ENCODE peak calls at places on chromosomes 2 and 18, in five cellular contexts. F is IMR-90, A is pancreas, W is coronary artery, E is left lung. Q is an unnamed sample.

GRCh38 chr2:70143314-70144150 is 47.3 kb downstream of the C2orf42 start:
- DNase-seq in E (peak), A (peak), W (no peak), F (peak), Q (no peak)

GRCh38 chr2:169190197-169190775 is 120.9 kb downstream of the DHRS9 start:
- DNase-seq in E (no peak), W (no peak), F (no peak), A (no peak), Q (no peak)

GRCh38 chr18:72700961-72701710 is 157.0 kb upstream of the CBLN2 start:
- DNase-seq in E (no peak), F (peak), W (no peak), A (no peak), Q (no peak)

GRCh38 chr2:207676827-207677354 is 34.5 kb upstream of the CCNYL1 start:
- DNase-seq in F (peak), W (no peak), A (no peak), E (no peak), Q (no peak)

GRCh38 chr18:73099759-73100158 is 232.0 kb upstream of the NETO1 start:
- DNase-seq in A (no peak), F (no peak), E (no peak), W (no peak), Q (no peak)

GRCh38 chr2:231786177-231786916 is at the start of gene COPS7B:
- DNase-seq in A (peak), F (peak), E (peak), W (peak), Q (peak)

GRCh38 chr18:35005963-35006577 is 35.1 kb upstream of the MAPRE2 start:
- DNase-seq in A (no peak), E (no peak), W (no peak), F (peak), Q (no peak)

GRCh38 chr2:56522605-56523089 is 338.9 kb downstream of the CCDC85A start:
- DNase-seq in W (no peak), F (peak), E (peak), A (peak), Q (no peak)

GRCh38 chr2:168599738-168600137 is 143.7 kb downstream of the CERS6 start:
- DNase-seq in A (no peak), W (no peak), F (no peak), E (no peak), Q (no peak)

GRCh38 chr2:165425556-165425955 is 43.9 kb upstream of the CSRNP3 start:
- DNase-seq in W (no peak), E (no peak), F (no peak), A (no peak), Q (no peak)

GRCh38 chr2:78721302-78722033 is 304.0 kb upstream of the REG3G start:
- DNase-seq in E (no peak), F (no peak), A (no peak), W (no peak), Q (no peak)

GRCh38 chr2:13601506-13601905 is 884.8 kb downstream of the TRIB2 start:
- DNase-seq in A (no peak), W (no peak), F (no peak), E (no peak), Q (no peak)

GRCh38 chr2:160054984-160055725 is 7.3 kb downstream of the PLA2R1 start:
- DNase-seq in W (no peak), E (no peak), A (no peak), F (no peak), Q (no peak)

GRCh38 chr2:200367155-200367554 is 60.7 kb downstream of the SPATS2L start:
- DNase-seq in F (no peak), A (no peak), E (no peak), W (no peak), Q (no peak)

GRCh38 chr2:238435752-238436096 is 9.0 kb downstream of the ASB1 start:
- DNase-seq in E (no peak), W (no peak), A (no peak), F (no peak), Q (no peak)

GRCh38 chr18:10417679-10418078 is 36.8 kb upstream of the APCDD1 start:
- DNase-seq in A (no peak), E (no peak), F (no peak), W (peak), Q (no peak)

GRCh38 chr18:75249192-75249551 is 38.6 kb downstream of the TSHZ1 start:
- DNase-seq in E (no peak), A (no peak), W (no peak), F (no peak), Q (no peak)

GRCh38 chr18:32346667-32347066 is 124.0 kb downstream of the GAREM1 start:
- DNase-seq in E (no peak), W (no peak), F (peak), A (no peak), Q (no peak)

GRCh38 chr2:36489296-36489695 is 108.7 kb downstream of the FEZ2 start:
- DNase-seq in F (peak), A (no peak), E (no peak), W (no peak), Q (no peak)

GRCh38 chr2:63029058-63029457 is 21.6 kb upstream of the OTX1 start:
- DNase-seq in F (peak), W (no peak), A (no peak), E (no peak), Q (no peak)

GRCh38 chr2:160703648-160704585 is 210.3 kb upstream of the RBMS1 start:
- DNase-seq in W (no peak), E (peak), F (no peak), A (no peak), Q (no peak)

GRCh38 chr2:176704282-176704773 is 435.1 kb downstream of the MTX2 start:
- DNase-seq in E (no peak), F (no peak), A (no peak), W (no peak), Q (no peak)

GRCh38 chr2:88281302-88282217 is 111.4 kb downstream of the THNSL2 start:
- DNase-seq in E (no peak), A (no peak), F (no peak), W (no peak), Q (no peak)

GRCh38 chr2:8851811-8852560 is 14.6 kb upstream of the KIDINS220 start:
- DNase-seq in A (no peak), F (no peak), W (no peak), E (no peak), Q (no peak)

GRCh38 chr2:57876313-57876712 is 170.3 kb upstream of the VRK2 start:
- DNase-seq in E (no peak), F (no peak), W (no peak), A (no peak), Q (no peak)

GRCh38 chr2:34734662-34735061 is 1135.6 kb upstream of the FAM98A start:
- DNase-seq in W (no peak), F (no peak), E (no peak), A (no peak), Q (no peak)

GRCh38 chr2:85690932-85691331 is 3.2 kb upstream of the GNLY start:
- DNase-seq in F (no peak), W (no peak), A (no peak), E (no peak), Q (no peak)

GRCh38 chr18:59268722-59269562 is 4.3 kb downstream of the RAX start:
- DNase-seq in W (no peak), F (no peak), A (no peak), E (no peak), Q (no peak)

GRCh38 chr18:43017622-43018021 is 97.9 kb downstream of the RIT2 start:
- DNase-seq in F (no peak), E (no peak), A (no peak), W (no peak), Q (no peak)

GRCh38 chr2:96148410-96149217 is 3.4 kb upstream of the DUSP2 start:
- DNase-seq in A (peak), F (peak), W (peak), E (peak), Q (peak)

GRCh38 chr2:42569116-42569711 is 782 bp downstream of the MTA3 start:
- DNase-seq in W (peak), F (peak), E (peak), A (peak), Q (no peak)

GRCh38 chr18:67402543-67402942 is 114.0 kb downstream of the DSEL start:
- DNase-seq in A (no peak), W (no peak), F (peak), E (no peak), Q (no peak)

GRCh38 chr2:19059076-19059475 is 299.3 kb downstream of the OSR1 start:
- DNase-seq in A (no peak), F (no peak), E (no peak), W (no peak), Q (peak)

GRCh38 chr18:59951591-59951990 is 51.8 kb downstream of the PMAIP1 start:
- DNase-seq in A (no peak), W (no peak), F (no peak), E (no peak), Q (no peak)

GRCh38 chr2:154608438-154608837 is 90.1 kb upstream of the KCNJ3 start:
- DNase-seq in A (no peak), E (no peak), W (no peak), F (no peak), Q (no peak)

DNA sequence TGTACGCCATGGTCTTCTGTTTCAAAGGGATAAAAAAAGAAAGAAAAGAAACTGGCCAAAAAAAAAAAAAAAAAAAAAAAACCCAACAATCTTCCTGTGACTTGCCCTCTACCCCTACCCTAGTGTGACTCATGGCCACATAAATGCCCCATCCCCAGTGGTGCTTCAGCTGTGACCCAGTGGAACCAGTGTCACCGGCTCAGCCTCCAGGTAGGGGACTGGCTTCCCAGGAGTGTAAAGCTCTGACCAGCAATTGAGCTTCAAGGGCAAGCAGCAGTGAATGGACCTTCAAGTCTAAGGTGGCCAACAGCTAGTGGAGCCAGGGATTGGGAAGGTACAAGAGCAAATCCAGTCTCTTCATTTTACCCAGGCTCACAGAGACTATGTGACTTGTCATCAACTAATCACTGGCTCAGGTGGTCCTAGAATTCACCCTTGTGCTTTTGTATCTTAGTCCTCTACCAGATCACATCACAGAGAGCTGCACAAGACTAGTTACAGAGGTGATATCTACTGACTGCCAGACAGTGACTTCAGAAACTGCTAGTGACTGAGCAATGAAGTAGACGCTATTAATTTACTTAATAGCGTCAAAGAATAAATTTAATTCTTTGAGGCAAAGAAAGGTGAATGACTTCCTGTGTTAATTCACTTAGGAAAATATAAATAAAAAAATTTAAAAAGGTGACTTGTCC is 1.3 kb upstream of the TGFBRAP1 start:
- DNase-seq in E (no peak), F (no peak), W (no peak), A (no peak), Q (no peak)
- H3K27ac ChIP-seq in E (no peak), F (no peak), W (no peak), A (no peak), Q (peak)

GRCh38 chr18:48834421-48835011 is 116.2 kb downstream of the SMAD7 start:
- DNase-seq in E (peak), A (no peak), W (peak), F (peak), Q (peak)

GRCh38 chr18:48831802-48832201 is 119.0 kb downstream of the SMAD7 start:
- DNase-seq in E (no peak), A (no peak), F (no peak), W (no peak), Q (no peak)

GRCh38 chr18:48831113-48831759 is 119.5 kb downstream of the SMAD7 start:
- DNase-seq in A (no peak), E (no peak), F (no peak), W (peak), Q (no peak)

GRCh38 chr18:48833701-48834394 is 116.9 kb downstream of the SMAD7 start:
- DNase-seq in A (no peak), F (peak), E (no peak), W (peak), Q (no peak)

DNA sequence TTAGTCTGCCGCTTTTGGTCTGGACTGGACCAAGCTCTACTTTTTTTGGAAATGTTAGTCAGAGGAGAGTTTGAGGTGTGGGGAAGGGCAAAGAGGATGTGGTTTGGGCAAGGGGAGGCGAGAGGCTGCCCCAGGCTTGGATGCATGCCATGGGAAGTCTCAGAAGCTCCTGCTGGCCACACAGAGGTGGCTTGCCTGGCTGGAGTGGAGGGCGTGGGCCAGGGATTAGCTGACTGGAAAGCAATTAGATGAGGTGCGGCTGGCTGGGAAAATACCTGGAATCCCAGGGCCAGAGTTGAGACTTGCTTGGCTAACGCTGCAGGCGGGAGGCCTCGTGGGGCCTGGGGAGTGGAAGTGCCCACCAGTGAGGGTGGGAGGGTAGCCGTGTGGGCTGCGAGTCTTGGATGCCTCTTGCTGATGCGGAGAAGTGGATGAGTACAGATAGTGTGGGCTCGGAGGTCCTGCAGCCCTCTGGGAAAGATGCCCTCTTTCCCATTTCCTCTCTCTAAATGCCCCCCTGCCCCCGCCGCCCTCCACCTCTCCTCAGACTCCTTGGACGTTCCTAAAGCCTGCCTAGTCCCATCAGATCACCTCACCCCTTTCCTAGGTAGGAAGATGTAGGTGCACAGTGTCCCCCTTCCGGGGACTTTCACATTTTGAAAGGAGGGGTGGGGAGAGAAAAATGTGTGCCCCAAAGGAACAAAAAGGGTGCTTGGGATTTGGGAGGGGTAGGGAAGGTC is 117.6 kb downstream of the SMAD7 start:
- DNase-seq in A (no peak), W (peak), F (peak), E (peak), Q (peak)
- TF ChIP-seq CTCF in A (no peak), W (no peak), F (no peak), E (no peak), Q (no peak)

GRCh38 chr2:29425866-29426265 is 310.7 kb downstream of the CLIP4 start:
- DNase-seq in W (no peak), E (no peak), F (no peak), A (no peak), Q (no peak)
- H3K27ac ChIP-seq in W (no peak), E (no peak), F (no peak), A (no peak), Q (no peak)

DNA sequence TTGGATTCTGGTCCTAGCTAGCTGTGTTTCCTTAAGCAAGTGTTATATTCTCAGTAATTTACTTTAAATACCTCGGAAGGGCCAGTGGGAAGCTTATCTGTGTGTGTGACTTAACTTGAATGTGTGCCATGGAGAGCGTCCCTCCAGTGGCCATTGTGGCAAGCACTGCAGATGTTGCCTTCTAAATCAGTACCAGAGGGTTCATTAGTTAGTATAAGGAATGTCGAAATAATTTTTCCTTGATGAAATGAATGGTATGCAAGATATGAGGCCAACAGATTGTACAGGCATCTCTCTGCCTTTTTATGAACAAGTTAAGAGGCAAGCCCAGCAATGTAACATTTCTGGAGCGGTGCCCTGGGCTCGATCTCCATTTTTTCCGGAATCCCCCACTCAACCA is 52.0 kb downstream of the FBXO36 start:
- DNase-seq in W (no peak), E (no peak), F (peak), A (no peak), Q (no peak)
- TF ChIP-seq CTCF in W (no peak), E (no peak), F (peak), A (no peak), Q (no peak)

GRCh38 chr2:174014021-174014698 is 49.0 kb upstream of the SP3 start:
- DNase-seq in A (no peak), E (no peak), W (no peak), F (no peak), Q (no peak)

GRCh38 chr2:174013310-174013751 is 48.2 kb upstream of the SP3 start:
- DNase-seq in W (no peak), F (no peak), A (no peak), E (no peak), Q (no peak)

GRCh38 chr2:174015428-174015827 is 50.3 kb upstream of the SP3 start:
- DNase-seq in W (no peak), F (no peak), E (no peak), A (no peak), Q (no peak)

GRCh38 chr2:174016447-174016846 is 51.3 kb upstream of the SP3 start:
- DNase-seq in A (no peak), E (no peak), W (no peak), F (no peak), Q (no peak)

DNA sequence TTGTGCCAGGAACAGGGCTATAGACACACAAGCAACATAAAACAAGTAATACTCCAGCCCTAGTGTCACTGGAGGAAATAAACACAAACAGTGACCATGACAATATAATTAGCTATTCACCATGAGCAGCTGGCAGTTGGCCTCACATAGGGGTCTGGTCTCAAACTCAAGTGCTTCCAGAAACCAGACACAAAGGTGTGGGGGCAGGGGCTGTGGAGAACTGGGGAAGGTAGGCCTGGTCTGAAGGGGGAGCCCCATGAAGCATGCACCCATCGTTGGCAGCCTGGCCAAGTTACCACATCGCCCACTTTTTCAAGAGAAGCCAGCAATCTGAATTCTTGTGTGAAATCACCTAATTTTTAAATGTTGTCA is 49.5 kb upstream of the SP3 start:
- DNase-seq in A (no peak), W (no peak), F (no peak), E (no peak), Q (no peak)
- H3K27ac ChIP-seq in A (no peak), W (peak), F (no peak), E (no peak), Q (no peak)

DNA sequence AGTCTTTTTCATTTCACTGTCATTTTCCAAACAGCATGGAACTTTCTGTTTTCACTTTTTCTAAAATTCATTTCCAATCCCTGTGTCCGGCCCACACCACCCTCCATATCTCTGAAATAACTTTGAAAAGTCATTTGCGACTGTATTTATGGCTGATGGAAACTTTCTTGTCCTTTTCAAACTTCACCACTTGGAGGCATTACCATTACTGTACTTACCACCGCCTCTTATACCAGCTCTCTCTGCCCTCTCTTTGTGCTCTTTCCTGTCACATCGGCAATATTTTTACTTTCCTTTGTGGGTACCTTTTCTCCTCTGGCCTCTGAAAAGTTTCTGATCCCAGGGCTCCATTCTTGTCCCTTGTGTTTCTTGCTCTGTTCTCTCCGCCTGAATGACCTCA is 39.5 kb upstream of the IL1RL1 start:
- DNase-seq in W (no peak), A (no peak), E (no peak), F (no peak), Q (no peak)
- TF ChIP-seq CTCF in W (no peak), A (no peak), E (no peak), F (no peak), Q (no peak)